ENCODE peak calls at places on chromosomes 1 and 21, in five cellular contexts. E is iPS DF 6.9, H is IMR-90, X is SK-N-MC, O is left lung. D is an unnamed sample.
A peak's percentile ranks its signal among the peaks of the same experiment; 100 is the strongest.

GRCh38 chr1:187909382-187909781 is 1080.6 kb downstream of the PLA2G4A start:
- DNase-seq in E (no peak), H (no peak), X (no peak), O (no peak), D (no peak)

GRCh38 chr1:205477121-205477758 is 21.4 kb upstream of the BLACAT1 start:
- DNase-seq in E (no peak), H (no peak), X (no peak), O (no peak), D (no peak)

GRCh38 chr1:63557365-63557987 is 34.2 kb downstream of the EFCAB7 start:
- DNase-seq in E (no peak), H (peak; percentile 67), X (no peak), O (no peak), D (no peak)

GRCh38 chr1:37255111-37255795 is 219.1 kb upstream of the ZC3H12A start:
- DNase-seq in E (peak; percentile 68), H (no peak), X (no peak), O (no peak), D (no peak)

GRCh38 chr1:103218369-103218768 is 110.0 kb upstream of the COL11A1 start:
- DNase-seq in E (no peak), H (no peak), X (no peak), O (no peak), D (no peak)

GRCh38 chr1:145892486-145893087 is 6.9 kb upstream of the ANKRD35 start:
- DNase-seq in E (no peak), H (peak; percentile 71), X (no peak), O (no peak), D (no peak)

GRCh38 chr1:60835649-60836048 is 246.7 kb upstream of the NFIA start:
- DNase-seq in E (no peak), H (no peak), X (no peak), O (no peak), D (no peak)

GRCh38 chr1:97563926-97564325 is 356.9 kb downstream of the DPYD start:
- DNase-seq in E (no peak), H (no peak), X (no peak), O (no peak), D (no peak)

GRCh38 chr21:25953196-25953595 is 217.4 kb downstream of the APP start:
- DNase-seq in E (no peak), H (no peak), X (no peak), O (no peak), D (no peak)

GRCh38 chr21:45330075-45330781 is 42.5 kb upstream of the POFUT2 start:
- DNase-seq in E (no peak), H (peak; percentile 88), X (no peak), O (peak; percentile 89), D (no peak)

GRCh38 chr1:198520524-198521254 is 19.8 kb downstream of the ATP6V1G3 start:
- DNase-seq in E (no peak), H (no peak), X (no peak), O (no peak), D (no peak)
- H3K27ac ChIP-seq in E (no peak overlapping the region), H (no peak overlapping the region), X (peak overlapping the region; percentile 98), O (no peak overlapping the region), D (no peak overlapping the region)

GRCh38 chr21:16840549-16840948 is 672.3 kb upstream of the CXADR start:
- DNase-seq in E (no peak), H (no peak), X (no peak), O (no peak), D (no peak)

GRCh38 chr21:16841917-16842316 is 670.9 kb upstream of the CXADR start:
- DNase-seq in E (no peak), H (no peak), X (no peak), O (no peak), D (no peak)

GRCh38 chr21:16842716-16843115 is 670.1 kb upstream of the CXADR start:
- DNase-seq in E (no peak), H (peak; percentile 4), X (no peak), O (no peak), D (no peak)

GRCh38 chr21:16838330-16838729 is 674.5 kb upstream of the CXADR start:
- DNase-seq in E (no peak), H (no peak), X (peak; percentile 53), O (no peak), D (no peak)

GRCh38 chr21:16837319-16837718 is 675.5 kb upstream of the CXADR start:
- DNase-seq in E (no peak), H (peak; percentile 33), X (no peak), O (no peak), D (no peak)
- H3K36me3 ChIP-seq in E (no peaks in the 10 kb centered on the region), H (no peaks in the 10 kb centered on the region), X (no peaks in the 10 kb centered on the region), O (no peaks in the 10 kb centered on the region), D (no peaks in the 10 kb centered on the region)

DNA sequence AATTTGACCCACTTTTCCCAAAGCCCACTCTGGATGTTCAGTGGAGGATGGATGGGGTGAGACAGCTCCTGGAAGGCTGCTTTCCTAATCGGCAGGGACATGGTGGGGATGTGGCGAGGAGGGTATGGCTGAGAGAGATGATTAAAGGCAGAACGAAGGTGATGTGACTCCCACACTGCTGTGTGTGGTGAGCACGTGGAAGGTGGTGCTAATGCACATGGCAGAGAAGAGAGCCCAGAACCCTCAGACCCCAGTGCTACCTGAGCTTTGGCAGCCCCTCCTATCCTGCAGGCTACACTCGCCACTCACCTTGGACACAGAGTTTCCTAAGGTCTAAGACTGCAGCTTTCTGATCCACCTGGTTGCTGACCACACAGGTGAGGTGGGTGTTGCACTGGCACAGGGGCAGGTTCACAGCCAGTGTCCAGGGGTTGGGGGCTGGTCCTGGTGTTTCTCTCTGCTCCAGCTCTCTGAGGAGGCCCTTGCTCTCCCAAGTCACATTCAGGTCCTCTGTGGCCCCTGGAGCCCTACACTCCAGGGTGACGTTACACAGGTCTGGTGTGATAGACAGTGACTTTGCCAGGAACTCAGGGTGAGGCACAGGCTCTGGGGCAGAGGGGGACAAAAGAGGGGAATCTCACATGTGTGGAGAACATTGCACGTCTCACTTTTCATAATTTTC is 151.4 kb upstream of the ETV3 start:
- DNase-seq in E (no peak), H (no peak), X (no peak), O (no peak), D (no peak)
- H3K27ac ChIP-seq in E (no peak overlapping the region), H (no peak overlapping the region), X (no peak overlapping the region), O (no peak overlapping the region), D (no peak overlapping the region)

GRCh38 chr1:206839006-206839560 is 26.3 kb upstream of the IL20 start:
- DNase-seq in E (no peak), H (no peak), X (no peak), O (no peak), D (no peak)
- H3K36me3 ChIP-seq in E (no peaks in the 10 kb centered on the region), H (no peaks in the 10 kb centered on the region), X (no peaks in the 10 kb centered on the region), O (no peaks in the 10 kb centered on the region), D (no peaks in the 10 kb centered on the region)

GRCh38 chr1:109229531-109230127 is 15.9 kb downstream of the SARS1 start:
- DNase-seq in E (peak; percentile 99), H (no peak), X (no peak), O (peak; percentile 39), D (no peak)
- H3K27ac ChIP-seq in E (no peak overlapping the region), H (no peak overlapping the region), X (peak overlapping the region; percentile 13), O (no peak overlapping the region), D (no peak overlapping the region)

D was measured in esophagus squamous epithelium.